ENCODE peak calls at places on chromosome 10, in eight cellular contexts. X, V, I, B, W, S, F and K are unnamed samples.

GRCh38 chr10:60623627-60624026 is 154.7 kb upstream of the CDK1 start:
- DNase-seq in F (no peak), V (no peak), S (no peak), B (peak; percentile 20), W (no peak), X (no peak), I (no peak), K (no peak)

GRCh38 chr10:112394475-112394875 is 20.6 kb downstream of the ACSL5 start:
- DNase-seq in I (no peak), F (no peak), V (no peak), W (no peak), X (no peak), B (no peak), S (no peak), K (no peak)

GRCh38 chr10:88926484-88927249 is 25.9 kb downstream of the ACTA2 start:
- DNase-seq in S (no peak), I (peak; percentile 42), F (no peak), X (peak; percentile 91), W (no peak), V (no peak), B (no peak), K (peak; percentile 18)

GRCh38 chr10:112875474-112876267 is 74.4 kb upstream of the TCF7L2 start:
- DNase-seq in B (no peak), V (no peak), X (peak; percentile 8), I (peak; percentile 22), F (no peak), S (no peak), W (no peak), K (no peak)

GRCh38 chr10:93410697-93411348 is 71.3 kb downstream of the MYOF start:
- DNase-seq in S (no peak), V (no peak), I (no peak), W (no peak), X (no peak), F (no peak), B (no peak), K (no peak)

GRCh38 chr10:128070161-128070560 is 56.1 kb downstream of the MKI67 start:
- DNase-seq in X (no peak), B (no peak), F (no peak), W (peak; percentile 43), V (no peak), I (no peak), S (no peak), K (no peak)

GRCh38 chr10:89245802-89246201 is 5.8 kb downstream of the LIPA start:
- DNase-seq in V (no peak), I (no peak), X (no peak), B (no peak), W (no peak), S (no peak), F (no peak), K (no peak)

GRCh38 chr10:98611432-98611831 is 164.7 kb upstream of the HPS1 start:
- DNase-seq in S (no peak), F (no peak), W (no peak), B (no peak), I (no peak), V (no peak), X (no peak), K (no peak)

GRCh38 chr10:93435621-93436385 is 46.3 kb downstream of the MYOF start:
- DNase-seq in S (no peak), W (no peak), I (no peak), V (no peak), F (no peak), X (peak; percentile 34), B (no peak), K (no peak)

GRCh38 chr10:44803820-44804219 is 107.3 kb upstream of the TMEM72 start:
- DNase-seq in B (no peak), X (no peak), I (no peak), W (no peak), V (no peak), S (no peak), F (no peak), K (no peak)

GRCh38 chr10:29150010-29150409 is 138.9 kb upstream of the LYZL1 start:
- DNase-seq in I (no peak), B (no peak), V (no peak), F (no peak), S (peak; percentile 65), X (no peak), W (no peak), K (no peak)

GRCh38 chr10:119349341-119349740 is 142.0 kb downstream of the GRK5 start:
- DNase-seq in B (no peak), X (no peak), I (no peak), V (no peak), F (no peak), W (no peak), S (peak; percentile 11), K (no peak)

GRCh38 chr10:22340362-22341189 is 4.7 kb upstream of the SPAG6 start:
- DNase-seq in X (peak; percentile 66), F (peak; percentile 75), B (peak; percentile 69), S (peak; percentile 69), V (no peak), W (peak; percentile 91), I (no peak), K (peak; percentile 66)

GRCh38 chr10:112390125-112390703 is 16.3 kb downstream of the ACSL5 start:
- DNase-seq in W (no peak), F (no peak), S (no peak), V (no peak), B (no peak), X (no peak), I (no peak), K (no peak)

GRCh38 chr10:96309631-96310358 is 5.6 kb downstream of the DNTT start:
- DNase-seq in S (no peak), B (no peak), I (no peak), F (peak; percentile 9), W (no peak), V (no peak), X (no peak), K (no peak)